ENCODE peak calls at places on chromosome 13, in six cellular contexts. Y, T, M, X, J and K are unnamed samples.

GRCh38 chr13:98918771-98919170 is 59.1 kb downstream of the DOCK9 start:
- DNase-seq in M (no peak), J (no peak), X (no peak), Y (no peak), T (no peak), K (no peak)

GRCh38 chr13:32850311-32851052 is 165.7 kb upstream of the KL start:
- DNase-seq in Y (no peak), J (no peak), T (peak; percentile 16), X (no peak), M (no peak), K (peak; percentile 33)

GRCh38 chr13:95452376-95452775 is 100.1 kb upstream of the CLDN10 start:
- DNase-seq in M (no peak), X (no peak), J (no peak), T (no peak), Y (no peak), K (no peak)

GRCh38 chr13:106610511-106610910 is 42.6 kb upstream of the ARGLU1 start:
- DNase-seq in M (no peak), J (no peak), Y (no peak), X (peak; percentile 4), T (no peak), K (no peak)

GRCh38 chr13:103795892-103796478 is 729.8 kb upstream of the SLC10A2 start:
- DNase-seq in Y (no peak), M (no peak), X (no peak), J (no peak), T (no peak), K (no peak)

GRCh38 chr13:71611292-71611691 is 255.7 kb downstream of the DACH1 start:
- DNase-seq in T (no peak), M (no peak), X (no peak), Y (no peak), J (no peak), K (no peak)

GRCh38 chr13:71255633-71256032 is 611.4 kb downstream of the DACH1 start:
- DNase-seq in M (no peak), T (no peak), J (no peak), X (no peak), Y (no peak), K (no peak)

GRCh38 chr13:66159526-66159925 is 1070.6 kb downstream of the PCDH9 start:
- DNase-seq in X (no peak), M (no peak), Y (no peak), T (no peak), J (no peak), K (no peak)

GRCh38 chr13:101868585-101869469 is 416.4 kb downstream of the ITGBL1 start:
- DNase-seq in X (no peak), Y (no peak), T (no peak), J (no peak), M (no peak), K (no peak)

GRCh38 chr13:28531956-28532225 is 37.0 kb upstream of the FLT1 start:
- DNase-seq in J (no peak), M (no peak), T (no peak), X (no peak), Y (no peak), K (no peak)

GRCh38 chr13:28531195-28531955 is 36.4 kb upstream of the FLT1 start:
- DNase-seq in M (no peak), T (no peak), J (peak; percentile 61), Y (no peak), X (peak; percentile 42), K (no peak)

GRCh38 chr13:28533441-28534166 is 38.7 kb upstream of the FLT1 start:
- DNase-seq in Y (no peak), M (no peak), J (no peak), X (no peak), T (no peak), K (no peak)

GRCh38 chr13:28533049-28533436 is 38.1 kb upstream of the FLT1 start:
- DNase-seq in J (no peak), Y (no peak), T (no peak), M (no peak), X (peak; percentile 6), K (no peak)

DNA sequence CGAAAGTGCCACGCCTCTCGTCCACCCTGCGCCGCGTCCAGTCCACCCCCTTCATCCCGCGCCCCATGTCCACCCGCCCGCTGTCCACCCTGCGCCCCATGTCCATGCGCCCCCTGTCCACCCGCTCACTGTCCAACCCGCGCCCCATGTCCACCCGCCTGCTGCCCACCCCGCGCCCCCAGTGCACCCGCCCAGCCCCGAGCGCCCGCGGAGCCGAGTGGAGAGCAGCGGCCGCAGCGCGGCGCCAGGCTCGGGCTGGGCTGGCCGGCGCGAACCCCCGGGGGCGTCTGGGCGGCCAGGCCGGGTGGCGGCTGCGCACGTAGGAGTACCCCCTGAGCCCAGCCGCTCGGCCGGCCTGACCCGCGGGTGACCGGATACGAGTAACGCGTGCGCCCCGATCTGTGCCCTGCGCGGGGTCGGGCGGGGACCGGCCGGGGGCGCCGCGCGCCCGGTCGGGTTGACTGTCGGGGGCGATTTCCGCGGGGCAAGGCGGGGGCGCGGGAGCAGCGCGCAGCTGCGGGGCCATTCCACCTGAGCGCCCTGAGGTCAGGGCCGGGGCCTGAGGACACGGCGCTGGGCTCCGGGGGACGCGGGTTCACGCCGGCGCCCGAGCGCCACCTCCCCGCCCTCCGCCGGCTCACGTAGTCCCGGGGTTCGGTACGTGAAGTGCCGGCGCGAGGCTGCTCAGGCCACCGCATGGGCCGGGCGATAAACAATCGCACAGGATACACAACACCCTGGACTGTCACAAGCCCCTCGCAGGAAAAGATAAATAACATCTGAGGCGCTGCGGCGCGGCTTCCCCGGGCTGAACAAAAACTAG is 37.5 kb upstream of the FLT1 start:
- DNase-seq in J (peak; percentile 53), M (no peak), X (peak; percentile 17), T (no peak), Y (peak; percentile 55), K (no peak)
- TF ChIP-seq CTCF in J (no peak), M (no peak), X (no peak), T (no peak), Y (no peak), K (no peak)

GRCh38 chr13:113238542-113238941 is 29.1 kb downstream of the CUL4A start:
- DNase-seq in X (no peak), J (no peak), M (no peak), T (no peak), Y (no peak), K (no peak)
- TF ChIP-seq CTCF in X (no peak), J (no peak), M (no peak), T (no peak), Y (no peak), K (no peak)

GRCh38 chr13:113002206-113002821 is 33.3 kb downstream of the MCF2L start:
- DNase-seq in M (no peak), Y (no peak), T (no peak), J (no peak), X (no peak), K (no peak)
- TF ChIP-seq CTCF in M (no peak), Y (peak; percentile 37), T (peak; percentile 23), J (peak; percentile 47), X (no peak), K (peak; percentile 10)

DNA sequence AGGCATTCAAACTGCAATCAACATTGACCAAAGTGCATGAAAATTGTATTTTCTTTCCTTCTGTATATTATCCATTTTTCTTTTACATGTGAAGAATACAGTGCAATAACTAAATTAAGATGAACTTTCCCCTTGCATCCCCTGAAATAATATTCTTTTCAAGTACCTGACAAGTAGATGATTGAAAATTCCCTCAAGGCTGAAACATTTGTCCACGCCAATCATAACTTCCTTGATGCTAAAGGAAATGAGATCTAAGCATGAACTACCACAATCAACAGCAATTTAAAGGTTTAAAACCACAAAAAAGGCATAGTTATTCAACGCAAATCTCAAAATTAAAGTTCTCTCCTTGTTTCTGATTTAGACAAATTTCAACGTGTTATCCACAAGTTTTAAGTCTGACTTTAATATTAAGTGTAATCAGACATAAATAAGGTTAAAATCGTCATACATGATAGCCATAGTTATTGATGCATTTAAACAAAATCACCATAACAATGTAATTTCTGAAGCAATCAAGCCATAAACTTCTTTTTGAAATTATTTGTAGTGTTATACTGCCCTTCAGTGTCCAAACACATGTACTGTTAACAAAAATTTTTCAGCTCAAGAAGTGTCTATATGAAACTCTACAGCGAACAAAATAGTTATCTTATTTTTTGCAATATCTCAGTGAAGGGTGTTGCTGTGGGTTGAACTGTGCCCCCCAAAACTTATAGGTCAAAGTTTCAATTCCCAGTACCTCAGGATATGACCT is 169.5 kb downstream of the DCLK1 start:
- DNase-seq in Y (no peak), T (no peak), M (no peak), X (no peak), J (no peak), K (no peak)
- TF ChIP-seq CTCF in Y (no peak), T (no peak), M (no peak), X (peak; percentile 19), J (peak; percentile 55), K (no peak)

GRCh38 chr13:62278271-62278670 is 862.6 kb upstream of the PCDH20 start:
- DNase-seq in M (no peak), J (no peak), X (no peak), Y (no peak), T (no peak), K (no peak)
- TF ChIP-seq CTCF in M (no peak), J (no peak), X (no peak), Y (no peak), T (no peak), K (no peak)

GRCh38 chr13:53189162-53189561 is 160.5 kb downstream of the OLFM4 start:
- DNase-seq in T (no peak), Y (no peak), X (no peak), M (no peak), J (no peak), K (no peak)
- TF ChIP-seq CTCF in T (no peak), Y (peak; percentile 4), X (no peak), M (no peak), J (peak; percentile 7), K (no peak)